ENCODE peak calls at places on chromosomes 7 and 10, in four cellular contexts. One of them, this sample, is unnamed.

GRCh38 chr10:33180390-33180789 is 154.1 kb downstream of the NRP1 start:
- DNase-seq in HepG2: peak; percentile 4
- DNase-seq in GM12878: no peak
- DNase-seq in K562: no peak
- DNase-seq in this sample: no peak

GRCh38 chr10:1401056-1401965 is 336.0 kb downstream of the ADARB2 start:
- DNase-seq in GM12878: no peak
- DNase-seq in K562: no peak
- DNase-seq in HepG2: no peak
- DNase-seq in this sample: no peak

GRCh38 chr10:101066890-101067355 is 5.1 kb downstream of the KAZALD1 start:
- DNase-seq in K562: peak; percentile 23
- DNase-seq in GM12878: no peak
- DNase-seq in HepG2: no peak
- DNase-seq in this sample: peak; percentile 40

GRCh38 chr7:100176096-100176835 is 915 bp downstream of the GPC2 start:
- DNase-seq in GM12878: no peak
- DNase-seq in HepG2: no peak
- DNase-seq in K562: no peak
- DNase-seq in this sample: no peak

GRCh38 chr10:92574545-92575377 is 868 bp upstream of the IDE start:
- DNase-seq in GM12878: no peak
- DNase-seq in HepG2: no peak
- DNase-seq in K562: no peak
- DNase-seq in this sample: no peak

GRCh38 chr7:101870361-101871062 is 53.1 kb downstream of the CUX1 start:
- DNase-seq in K562: no peak
- DNase-seq in GM12878: no peak
- DNase-seq in HepG2: peak; percentile 28
- DNase-seq in this sample: no peak

GRCh38 chr10:121509776-121510175 is 88.5 kb downstream of the FGFR2 start:
- DNase-seq in HepG2: no peak
- DNase-seq in GM12878: no peak
- DNase-seq in K562: no peak
- DNase-seq in this sample: no peak

GRCh38 chr7:132480534-132480933 is 95.7 kb downstream of the PLXNA4 start:
- DNase-seq in K562: no peak
- DNase-seq in HepG2: no peak
- DNase-seq in GM12878: no peak
- DNase-seq in this sample: no peak

GRCh38 chr7:97174308-97174707 is 56.8 kb downstream of the SDHAF3 start:
- DNase-seq in K562: no peak
- DNase-seq in GM12878: no peak
- DNase-seq in HepG2: no peak
- DNase-seq in this sample: no peak

GRCh38 chr7:69091476-69091875 is 506.8 kb upstream of the AUTS2 start:
- DNase-seq in K562: no peak
- DNase-seq in HepG2: no peak
- DNase-seq in GM12878: no peak
- DNase-seq in this sample: no peak

GRCh38 chr10:17668435-17669184 is 24.7 kb downstream of the STAM start:
- DNase-seq in HepG2: peak; percentile 58
- DNase-seq in GM12878: no peak
- DNase-seq in K562: no peak
- DNase-seq in this sample: no peak

GRCh38 chr10:4276151-4276550 is 491.1 kb upstream of the KLF6 start:
- DNase-seq in HepG2: no peak
- DNase-seq in K562: no peak
- DNase-seq in GM12878: no peak
- DNase-seq in this sample: no peak

GRCh38 chr7:141028767-141029166 is 14.0 kb upstream of the MRPS33 start:
- DNase-seq in HepG2: no peak
- DNase-seq in GM12878: no peak
- DNase-seq in K562: no peak
- DNase-seq in this sample: no peak

GRCh38 chr10:13865758-13866491 is 279.2 kb downstream of the PRPF18 start:
- DNase-seq in K562: no peak
- DNase-seq in GM12878: no peak
- DNase-seq in HepG2: no peak
- DNase-seq in this sample: no peak

GRCh38 chr10:113560071-113560470 is 7.2 kb downstream of the HABP2 start:
- DNase-seq in HepG2: no peak
- DNase-seq in GM12878: no peak
- DNase-seq in K562: no peak
- DNase-seq in this sample: no peak

GRCh38 chr10:74797550-74797949 is 28.9 kb upstream of the KAT6B start:
- DNase-seq in GM12878: no peak
- DNase-seq in HepG2: no peak
- DNase-seq in K562: no peak
- DNase-seq in this sample: no peak

GRCh38 chr7:132557489-132558044 is 18.7 kb downstream of the PLXNA4 start:
- DNase-seq in GM12878: no peak
- DNase-seq in K562: no peak
- DNase-seq in HepG2: no peak
- DNase-seq in this sample: no peak

GRCh38 chr7:46852795-46853194 is 729.1 kb downstream of the TNS3 start:
- DNase-seq in GM12878: no peak
- DNase-seq in K562: no peak
- DNase-seq in HepG2: no peak
- DNase-seq in this sample: no peak

GRCh38 chr7:142960955-142961512 is 1.1 kb downstream of the KEL start:
- DNase-seq in GM12878: no peak
- DNase-seq in K562: peak; percentile 71
- DNase-seq in HepG2: no peak
- DNase-seq in this sample: no peak

GRCh38 chr10:47033541-47034270 is 122.5 kb downstream of the PTPN20 start:
- DNase-seq in GM12878: no peak
- DNase-seq in K562: no peak
- DNase-seq in HepG2: no peak
- DNase-seq in this sample: no peak

GRCh38 chr7:147199868-147200267 is 1083.3 kb downstream of the CNTNAP2 start:
- DNase-seq in K562: no peak
- DNase-seq in GM12878: no peak
- DNase-seq in HepG2: no peak
- DNase-seq in this sample: no peak

GRCh38 chr10:113625461-113626186 is 38.2 kb downstream of the NRAP start:
- DNase-seq in HepG2: no peak
- DNase-seq in K562: no peak
- DNase-seq in GM12878: no peak
- DNase-seq in this sample: no peak

GRCh38 chr7:155438778-155439177 is 19.2 kb upstream of the EN2 start:
- DNase-seq in K562: no peak
- DNase-seq in GM12878: no peak
- DNase-seq in HepG2: no peak
- DNase-seq in this sample: no peak

GRCh38 chr7:128931186-128931798 is 6.4 kb upstream of the IRF5 start:
- DNase-seq in GM12878: no peak
- DNase-seq in HepG2: no peak
- DNase-seq in K562: no peak
- DNase-seq in this sample: no peak

GRCh38 chr10:8137726-8138125 is 83.2 kb downstream of the GATA3 start:
- DNase-seq in HepG2: no peak
- DNase-seq in K562: no peak
- DNase-seq in GM12878: no peak
- DNase-seq in this sample: no peak
- TF ChIP-seq TARDBP in HepG2: no peak
- TF ChIP-seq TARDBP in K562: no peak
- TF ChIP-seq TARDBP in GM12878: no peak
- TF ChIP-seq TARDBP in this sample: no peak

GRCh38 chr7:87218941-87219544 is 489 bp downstream of the TMEM243 start:
- DNase-seq in HepG2: peak; percentile 28
- DNase-seq in K562: peak; percentile 35
- DNase-seq in GM12878: no peak
- DNase-seq in this sample: peak; percentile 45
- TF ChIP-seq TARDBP in HepG2: no peak
- TF ChIP-seq TARDBP in K562: no peak
- TF ChIP-seq TARDBP in GM12878: no peak
- TF ChIP-seq TARDBP in this sample: no peak

GRCh38 chr10:77226020-77226419 is 411.6 kb downstream of the KCNMA1 start:
- DNase-seq in GM12878: no peak
- DNase-seq in K562: no peak
- DNase-seq in HepG2: no peak
- DNase-seq in this sample: no peak
- TF ChIP-seq TARDBP in GM12878: no peak
- TF ChIP-seq TARDBP in K562: no peak
- TF ChIP-seq TARDBP in HepG2: no peak
- TF ChIP-seq TARDBP in this sample: no peak

DNA sequence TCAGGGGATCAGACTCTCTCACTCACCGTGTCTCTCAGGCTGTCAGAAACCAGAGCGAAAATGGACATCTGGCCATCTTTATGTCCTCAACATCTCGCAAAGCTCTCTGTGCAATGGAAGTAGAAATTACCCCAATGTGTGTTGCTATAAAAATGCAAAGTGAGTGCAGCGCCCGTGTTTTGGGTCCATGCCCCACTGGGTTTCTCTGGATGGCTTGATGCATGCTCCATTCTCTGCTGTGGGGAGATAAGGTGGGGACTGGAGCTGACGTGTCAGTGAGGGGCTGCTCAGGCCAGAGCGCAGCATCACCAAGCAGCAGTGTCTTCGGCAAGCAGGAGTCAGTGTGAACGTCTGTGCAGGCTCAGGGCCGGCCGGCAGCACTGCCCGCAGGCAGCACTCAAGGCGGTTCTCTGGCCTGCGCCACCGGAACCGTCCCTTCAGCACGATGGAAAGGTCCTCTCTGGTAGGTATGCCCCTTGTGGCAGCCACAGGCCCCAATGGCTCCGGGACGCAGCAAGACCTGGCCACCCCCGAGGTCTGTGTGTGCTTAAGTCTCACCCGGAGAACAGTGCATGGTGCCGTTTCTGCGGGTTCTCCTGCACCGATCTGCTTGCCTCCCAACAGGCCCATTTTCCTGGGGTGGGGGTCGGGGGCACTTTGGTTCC is 30.2 kb downstream of the WDR86 start:
- DNase-seq in HepG2: no peak
- DNase-seq in GM12878: no peak
- DNase-seq in K562: no peak
- DNase-seq in this sample: no peak
- TF ChIP-seq TARDBP in HepG2: no peak
- TF ChIP-seq TARDBP in GM12878: no peak
- TF ChIP-seq TARDBP in K562: no peak
- TF ChIP-seq TARDBP in this sample: no peak

GRCh38 chr7:157335256-157335655 is 1.5 kb upstream of the DNAJB6 start:
- DNase-seq in GM12878: no peak
- DNase-seq in K562: no peak
- DNase-seq in HepG2: no peak
- DNase-seq in this sample: no peak

GRCh38 chr7:157339777-157340677 is 3.2 kb downstream of the DNAJB6 start:
- DNase-seq in HepG2: peak; percentile 60
- DNase-seq in GM12878: no peak
- DNase-seq in K562: peak; percentile 69
- DNase-seq in this sample: peak; percentile 77

GRCh38 chr7:157335991-157336382 is 817 bp upstream of the DNAJB6 start:
- DNase-seq in GM12878: no peak
- DNase-seq in K562: no peak
- DNase-seq in HepG2: no peak
- DNase-seq in this sample: no peak

GRCh38 chr7:157336383-157337315 is at the start of gene DNAJB6:
- DNase-seq in GM12878: peak; percentile 74
- DNase-seq in K562: peak; percentile 99
- DNase-seq in HepG2: peak; percentile 79
- DNase-seq in this sample: peak; percentile 99

GRCh38 chr7:157337316-157338149 is 729 bp downstream of the DNAJB6 start:
- DNase-seq in K562: peak; percentile 96
- DNase-seq in HepG2: peak; percentile 29
- DNase-seq in GM12878: no peak
- DNase-seq in this sample: peak; percentile 78
- TF ChIP-seq TARDBP in K562: no peak
- TF ChIP-seq TARDBP in HepG2: no peak
- TF ChIP-seq TARDBP in GM12878: no peak
- TF ChIP-seq TARDBP in this sample: no peak

DNA sequence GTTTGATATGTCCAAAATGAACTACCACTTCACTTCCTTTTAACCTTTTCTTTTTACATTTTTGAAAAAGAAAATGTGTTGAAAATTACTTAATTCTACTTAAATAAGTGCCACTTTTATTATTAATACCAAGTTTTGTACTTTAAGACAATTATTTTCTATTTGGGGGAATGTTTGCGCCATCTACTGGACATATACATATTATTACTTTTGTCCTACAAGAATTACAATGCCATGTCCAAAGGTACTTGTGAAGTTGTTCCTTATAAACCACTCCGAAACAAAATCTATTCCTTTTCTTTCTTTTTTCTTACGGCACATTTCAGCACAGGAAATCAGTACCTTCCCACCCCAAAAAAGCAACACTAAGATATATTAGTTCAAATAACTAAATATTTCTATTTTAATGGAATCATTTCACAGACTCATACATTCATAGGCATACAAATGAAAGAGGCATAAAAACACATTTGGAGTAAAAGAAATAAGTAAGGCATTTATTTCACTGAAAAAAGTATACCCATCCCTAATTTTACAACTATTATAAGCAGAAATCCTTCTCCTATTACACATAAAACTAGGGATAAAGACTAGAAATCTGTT is 169.9 kb downstream of the RNF133 start:
- DNase-seq in GM12878: no peak
- DNase-seq in K562: peak; percentile 36
- DNase-seq in HepG2: peak; percentile 21
- DNase-seq in this sample: no peak
- TF ChIP-seq TARDBP in GM12878: no peak
- TF ChIP-seq TARDBP in K562: no peak
- TF ChIP-seq TARDBP in HepG2: no peak
- TF ChIP-seq TARDBP in this sample: no peak

This sample was measured in HEK293T.